ENCODE peak calls at places on chromosomes 3 and 15, in eight cellular contexts. Z is fibroblast of lung, N is brain microvascular endothelial cell, K is progenitor cell of endocrine pancreas, I is Calu3, V is suprapubic skin, Y is MM.1S, J is astrocyte. C is an unnamed sample.

GRCh38 chr15:41811432-41812195 is 16.3 kb upstream of the JMJD7 start:
- DNase-seq in J (peak), I (peak), Z (peak), Y (peak), V (peak), K (peak), N (peak), C (peak)

GRCh38 chr15:59206623-59207183 is at the start of gene LDHAL6B:
- DNase-seq in N (no peak), Y (no peak), K (no peak), Z (no peak), J (no peak), I (no peak), V (no peak), C (no peak)

GRCh38 chr15:80202016-80202315 is 49.2 kb downstream of the FAH start:
- DNase-seq in K (no peak), V (no peak), J (no peak), Z (no peak), Y (no peak), I (no peak), N (no peak), C (no peak)

GRCh38 chr3:21647961-21648360 is 103.0 kb downstream of the ZNF385D start:
- DNase-seq in Z (no peak), Y (no peak), I (no peak), J (no peak), N (no peak), K (no peak), V (no peak), C (no peak)

GRCh38 chr15:51460796-51461195 is 119.3 kb downstream of the GLDN start:
- DNase-seq in K (no peak), J (peak), Y (no peak), I (no peak), V (no peak), N (no peak), Z (peak), C (no peak)

GRCh38 chr15:90774731-90775521 is 57.8 kb downstream of the BLM start:
- DNase-seq in Y (no peak), V (no peak), I (no peak), N (peak), Z (peak), J (peak), K (no peak), C (peak)

GRCh38 chr3:23062982-23063381 is 140.1 kb upstream of the UBE2E2 start:
- DNase-seq in Y (no peak), V (no peak), J (no peak), I (no peak), N (no peak), K (no peak), Z (no peak), C (no peak)

GRCh38 chr3:29156071-29156715 is 124.7 kb upstream of the RBMS3 start:
- DNase-seq in K (no peak), N (no peak), Z (peak), J (no peak), V (no peak), Y (no peak), I (no peak), C (no peak)

GRCh38 chr15:42891569-42891968 is 29.0 kb downstream of the TTBK2 start:
- DNase-seq in N (peak), Z (peak), J (peak), Y (no peak), I (peak), K (no peak), V (no peak), C (no peak)

GRCh38 chr3:113533534-113533892 is 1.2 kb downstream of the SIDT1 start:
- DNase-seq in Z (no peak), V (no peak), J (no peak), Y (peak), I (no peak), K (no peak), N (no peak), C (no peak)

GRCh38 chr15:73368301-73369072 is at the start of gene HCN4:
- DNase-seq in Y (no peak), K (peak), I (peak), N (no peak), J (no peak), V (no peak), Z (no peak), C (no peak)

GRCh38 chr3:59919581-59919980 is 869.8 kb upstream of the CFAP20DC start:
- DNase-seq in N (no peak), Z (no peak), K (no peak), J (no peak), V (no peak), Y (no peak), I (no peak), C (no peak)

DNA sequence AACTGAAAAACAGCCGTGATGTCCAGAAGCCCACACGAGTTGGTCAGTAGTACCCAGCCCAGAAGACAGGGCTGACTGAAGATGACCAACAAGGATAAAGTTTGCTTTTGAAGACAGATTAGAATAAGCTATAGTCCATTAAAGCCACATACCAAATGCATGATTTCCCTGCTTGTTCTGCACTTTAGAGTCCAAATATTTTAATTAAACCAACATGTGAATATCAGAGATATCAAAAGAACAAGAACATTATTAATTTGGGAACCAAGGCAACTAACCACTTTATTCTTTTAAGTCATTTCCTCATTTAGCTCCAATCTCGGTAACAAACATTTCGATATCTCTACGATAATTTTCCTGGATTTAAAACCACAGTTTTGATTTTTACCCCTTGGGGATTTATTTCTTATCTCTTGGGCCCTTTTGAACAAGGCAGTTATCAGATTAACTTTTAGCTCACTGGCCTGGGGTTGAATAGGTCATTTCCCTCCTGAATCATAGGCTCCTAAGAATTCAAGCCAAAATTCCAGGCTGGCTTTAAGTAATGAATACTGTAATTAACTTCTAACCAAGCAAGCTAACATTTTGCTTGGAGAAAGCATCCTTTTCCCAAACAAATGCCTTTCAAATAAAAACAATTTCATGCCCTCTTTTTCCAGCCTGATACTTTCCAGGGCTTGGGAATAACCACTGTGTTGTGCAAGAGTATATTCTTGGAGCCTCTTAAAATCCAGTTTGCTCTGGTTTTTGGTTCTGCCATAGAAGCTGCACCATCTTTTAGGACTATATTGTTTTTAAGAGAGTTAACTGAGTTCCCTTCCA is 102.9 kb upstream of the NR2E3 start:
- DNase-seq in Y (no peak), Z (peak), N (no peak), J (peak), V (no peak), K (no peak), I (no peak), C (peak)
- TF ChIP-seq CTCF in Y (no peak), Z (no peak), N (no peak), J (no peak), V (no peak), K (no peak), I (no peak), C (no peak)

GRCh38 chr3:57652203-57652602 is 40.7 kb downstream of the DENND6A start:
- DNase-seq in Y (no peak), J (peak), I (no peak), N (peak), Z (peak), V (no peak), K (no peak), C (no peak)

GRCh38 chr3:57647292-57647940 is 45.5 kb downstream of the DENND6A start:
- DNase-seq in J (no peak), V (no peak), N (no peak), Y (no peak), K (no peak), Z (no peak), I (no peak), C (no peak)

DNA sequence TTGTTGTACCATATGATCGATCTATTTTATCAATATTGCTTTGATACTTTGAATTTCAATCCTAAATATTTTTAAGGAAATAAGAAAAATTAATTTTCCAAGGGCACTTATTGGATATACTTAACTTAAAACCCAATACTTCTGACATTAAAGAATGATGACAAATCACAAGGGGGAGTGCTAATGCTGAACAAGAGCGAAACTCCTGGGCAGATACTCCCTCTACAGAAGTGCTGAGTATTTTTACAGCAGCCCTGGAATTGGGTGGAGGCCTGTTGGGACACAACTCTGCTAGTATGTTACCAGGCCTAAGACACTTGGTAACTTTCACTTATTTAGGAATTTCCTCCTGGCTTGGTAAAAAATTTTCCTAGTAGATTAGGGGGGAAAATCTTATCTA is 46.2 kb downstream of the DENND6A start:
- DNase-seq in J (peak), K (no peak), Y (no peak), I (no peak), N (peak), Z (peak), V (no peak), C (peak)
- TF ChIP-seq CTCF in J (no peak), K (no peak), Y (no peak), I (no peak), N (peak), Z (no peak), V (no peak), C (peak)

DNA sequence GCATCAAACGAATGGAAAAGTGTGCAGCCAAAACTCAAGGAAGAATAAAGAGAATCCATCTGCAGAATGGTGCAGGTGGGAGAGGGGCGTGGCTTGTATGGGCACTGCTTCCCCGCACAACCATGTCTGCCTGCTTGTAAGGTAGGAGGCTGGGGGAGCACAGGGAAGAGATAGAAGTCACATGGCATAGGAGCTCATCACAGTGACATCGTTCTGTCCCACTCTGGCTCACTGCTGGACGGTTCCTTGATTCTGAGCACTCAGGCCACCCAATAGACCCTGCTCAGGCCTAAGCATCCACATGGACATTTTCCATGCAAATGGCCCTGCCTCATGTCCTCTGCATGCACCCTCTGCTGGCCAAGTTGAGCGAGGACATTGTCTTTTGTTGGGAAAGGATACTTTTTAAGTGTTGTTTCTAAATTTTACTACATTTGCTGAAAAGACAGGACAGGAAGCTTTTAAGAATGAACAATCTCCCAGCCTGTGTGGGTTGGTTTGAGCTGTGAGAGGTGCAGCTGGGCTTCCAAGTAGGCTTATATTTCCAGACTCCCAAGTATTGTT is 3.1 kb downstream of the MYLK start:
- DNase-seq in I (peak), N (peak), Y (no peak), Z (peak), J (peak), K (no peak), V (no peak), C (peak)
- TF ChIP-seq CTCF in I (no peak), N (peak), Y (peak), Z (peak), J (peak), K (peak), V (peak), C (peak)

GRCh38 chr15:67103869-67104268 is 38.5 kb downstream of the SMAD3 start:
- DNase-seq in J (no peak), K (no peak), Y (no peak), N (no peak), I (no peak), V (no peak), Z (no peak), C (no peak)

GRCh38 chr15:67106764-67107013 is 41.3 kb downstream of the SMAD3 start:
- DNase-seq in Z (no peak), N (no peak), V (no peak), I (no peak), K (no peak), Y (no peak), J (no peak), C (no peak)

GRCh38 chr15:67104453-67104852 is 39.1 kb downstream of the SMAD3 start:
- DNase-seq in Y (no peak), J (no peak), Z (no peak), V (no peak), I (no peak), K (no peak), N (no peak), C (no peak)

GRCh38 chr15:67105991-67106763 is 40.8 kb downstream of the SMAD3 start:
- DNase-seq in N (no peak), I (no peak), K (no peak), J (no peak), Z (no peak), Y (no peak), V (no peak), C (no peak)

DNA sequence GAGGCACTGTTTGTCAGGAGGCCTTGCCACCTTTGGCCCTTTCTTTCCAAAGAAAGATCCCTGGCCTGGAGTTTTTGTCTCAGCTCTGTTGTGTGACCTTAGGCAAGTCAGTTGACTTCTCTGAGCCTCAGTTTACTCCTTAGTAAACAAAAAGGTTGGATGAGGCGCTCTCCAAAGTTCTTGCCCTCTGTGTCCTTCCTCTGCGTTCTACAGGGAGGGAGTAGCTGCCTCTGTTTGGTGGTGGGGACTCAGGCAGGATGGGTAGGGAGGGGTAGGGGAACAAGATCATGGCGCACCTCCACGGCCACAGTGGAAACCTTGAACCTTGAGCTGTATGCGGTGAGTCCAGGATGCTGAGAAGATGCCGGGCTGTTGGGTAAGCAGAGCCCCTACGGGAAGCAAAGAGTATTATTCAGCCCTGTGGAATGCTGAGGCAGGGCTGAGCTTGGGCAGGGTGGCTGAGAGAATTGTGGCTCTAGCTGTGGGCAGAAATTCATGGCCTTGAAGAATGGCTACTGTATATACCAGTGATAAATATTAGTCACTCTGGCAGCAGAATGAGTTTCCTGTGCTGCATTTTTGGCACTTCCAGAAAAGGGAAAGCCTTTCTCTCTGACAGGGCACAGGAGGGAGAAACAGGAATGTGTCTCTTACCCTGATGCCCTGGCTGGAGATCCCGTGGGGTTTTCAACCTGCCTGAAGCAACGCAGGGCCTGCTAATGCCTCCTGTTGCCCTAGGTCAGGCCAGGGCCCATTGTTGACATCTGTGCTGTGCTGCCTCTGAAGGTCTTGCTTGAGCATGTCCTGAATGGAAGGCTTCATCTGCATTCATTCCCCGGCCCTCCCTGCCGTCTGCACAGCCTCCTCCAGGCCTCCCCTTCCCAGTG is 39.9 kb downstream of the SMAD3 start:
- DNase-seq in K (no peak), I (peak), V (peak), J (peak), Y (no peak), N (peak), Z (peak), C (peak)
- TF ChIP-seq CTCF in K (no peak), I (no peak), V (no peak), J (no peak), Y (no peak), N (peak), Z (no peak), C (peak)